ENCODE peak calls at places on chromosomes 2 and 18, in ten cellular contexts. L is IMR-90; A is CD8-positive, alpha-beta T cell; V is HL-60; N is HCT116; U is Panc1; Q is vagina; B is Caco-2; O is tibial nerve; X is Calu3. M is an unnamed sample.

GRCh38 chr18:11042247-11042646 is 107.1 kb downstream of the PIEZO2 start:
- DNase-seq in L (peak), A (no peak), V (no peak), N (no peak), U (no peak), Q (no peak), B (no peak), O (no peak), X (no peak), M (no peak)

GRCh38 chr2:38191516-38191915 is 115.6 kb upstream of the CYP1B1 start:
- DNase-seq in L (no peak), A (no peak), V (no peak), N (no peak), U (no peak), Q (no peak), B (no peak), O (no peak), X (no peak), M (no peak)

GRCh38 chr2:156064540-156064939 is 268.0 kb downstream of the NR4A2 start:
- DNase-seq in L (no peak), A (no peak), V (no peak), N (no peak), U (no peak), Q (no peak), B (no peak), O (no peak), X (no peak), M (no peak)

GRCh38 chr2:60518567-60518966 is 34.9 kb downstream of the BCL11A start:
- DNase-seq in L (no peak), A (no peak), V (no peak), N (no peak), U (no peak), Q (peak), B (no peak), O (no peak), X (no peak), M (no peak)

GRCh38 chr2:96918092-96918753 is 48.3 kb upstream of the SEMA4C start:
- DNase-seq in L (no peak), A (no peak), V (no peak), N (no peak), U (no peak), Q (no peak), B (no peak), O (no peak), X (no peak), M (no peak)

GRCh38 chr2:56892381-56892780 is 708.6 kb downstream of the CCDC85A start:
- DNase-seq in L (no peak), A (no peak), V (no peak), N (no peak), U (no peak), Q (no peak), B (no peak), O (no peak), X (no peak), M (no peak)

GRCh38 chr2:100852999-100853908 is 33.3 kb downstream of the NPAS2 start:
- DNase-seq in L (peak), A (no peak), V (peak), N (no peak), U (no peak), Q (no peak), B (peak), O (no peak), X (no peak), M (no peak)

GRCh38 chr18:10081477-10081876 is 167.7 kb downstream of the VAPA start:
- DNase-seq in L (peak), A (no peak), V (no peak), N (no peak), U (no peak), Q (no peak), B (no peak), O (no peak), X (no peak), M (peak)

GRCh38 chr18:8001711-8002110 is 434.6 kb downstream of the PTPRM start:
- DNase-seq in L (no peak), A (no peak), V (no peak), N (no peak), U (no peak), Q (no peak), B (no peak), O (no peak), X (no peak), M (peak)

GRCh38 chr2:45373534-45373933 is 237.5 kb downstream of the SRBD1 start:
- DNase-seq in L (no peak), A (no peak), V (no peak), N (no peak), U (no peak), Q (no peak), B (no peak), O (no peak), X (no peak), M (no peak)

GRCh38 chr18:33369711-33370449 is 70.6 kb downstream of the CCDC178 start:
- DNase-seq in L (no peak), A (no peak), V (no peak), N (no peak), U (no peak), Q (no peak), B (no peak), O (no peak), X (no peak), M (no peak)

GRCh38 chr2:33238111-33238510 is 238.3 kb upstream of the RASGRP3 start:
- DNase-seq in L (peak), A (no peak), V (no peak), N (no peak), U (no peak), Q (no peak), B (no peak), O (no peak), X (no peak), M (peak)

GRCh38 chr2:179218848-179219594 is 45.6 kb downstream of the SESTD1 start:
- DNase-seq in L (peak), A (peak), V (peak), N (peak), U (peak), Q (no peak), B (peak), O (peak), X (peak), M (peak)

GRCh38 chr2:18637196-18637595 is 47.8 kb upstream of the NT5C1B start:
- DNase-seq in L (no peak), A (no peak), V (no peak), N (no peak), U (no peak), Q (no peak), B (no peak), O (no peak), X (no peak), M (no peak)

GRCh38 chr2:105541189-105542050 is 142.6 kb upstream of the FHL2 start:
- DNase-seq in L (no peak), A (no peak), V (no peak), N (no peak), U (no peak), Q (peak), B (peak), O (no peak), X (no peak), M (no peak)

GRCh38 chr18:63306249-63306648 is 13.3 kb downstream of the BCL2 start:
- DNase-seq in L (no peak), A (no peak), V (no peak), N (no peak), U (no peak), Q (no peak), B (no peak), O (no peak), X (no peak), M (no peak)

GRCh38 chr2:69036926-69037325 is 23.9 kb downstream of the ANTXR1 start:
- DNase-seq in L (peak), A (no peak), V (no peak), N (no peak), U (no peak), Q (no peak), B (no peak), O (no peak), X (no peak), M (no peak)

GRCh38 chr18:13137939-13138821 is 80.4 kb upstream of the LDLRAD4 start:
- DNase-seq in L (peak), A (peak), V (peak), N (no peak), U (no peak), Q (no peak), B (peak), O (no peak), X (peak), M (no peak)

GRCh38 chr18:66560092-66560491 is 43.8 kb downstream of the CDH19 start:
- DNase-seq in L (no peak), A (no peak), V (no peak), N (no peak), U (peak), Q (no peak), B (peak), O (no peak), X (peak), M (peak)

GRCh38 chr2:139142252-139142651 is 362.1 kb upstream of the NXPH2 start:
- DNase-seq in L (peak), A (no peak), V (no peak), N (peak), U (no peak), Q (no peak), B (peak), O (no peak), X (peak), M (peak)

GRCh38 chr18:58017267-58017666 is 26.8 kb upstream of the NEDD4L start:
- DNase-seq in L (no peak), A (no peak), V (no peak), N (no peak), U (no peak), Q (no peak), B (no peak), O (no peak), X (no peak), M (no peak)

GRCh38 chr2:191030521-191031154 is 16.7 kb upstream of the STAT1 start:
- DNase-seq in L (peak), A (peak), V (no peak), N (no peak), U (no peak), Q (no peak), B (peak), O (no peak), X (peak), M (peak)

GRCh38 chr2:186561467-186562208 is 28.2 kb upstream of the ITGAV start:
- DNase-seq in L (no peak), A (no peak), V (no peak), N (no peak), U (no peak), Q (no peak), B (no peak), O (no peak), X (peak), M (no peak)

GRCh38 chr18:61531182-61531581 is 198.0 kb downstream of the CDH20 start:
- DNase-seq in L (no peak), A (no peak), V (no peak), N (no peak), U (no peak), Q (no peak), B (no peak), O (no peak), X (no peak), M (no peak)

GRCh38 chr2:237912271-237913192 is 53.1 kb downstream of the RAMP1 start:
- DNase-seq in L (no peak), A (no peak), V (no peak), N (no peak), U (no peak), Q (no peak), B (no peak), O (no peak), X (no peak), M (no peak)

GRCh38 chr18:38867680-38868079 is 1302.1 kb upstream of the CELF4 start:
- DNase-seq in L (no peak), A (no peak), V (no peak), N (no peak), U (no peak), Q (no peak), B (no peak), O (no peak), X (no peak), M (no peak)

GRCh38 chr18:36441872-36442271 is 144.4 kb downstream of the FHOD3 start:
- DNase-seq in L (peak), A (no peak), V (no peak), N (no peak), U (no peak), Q (no peak), B (no peak), O (no peak), X (no peak), M (peak)

GRCh38 chr2:100733344-100734187 is 86.4 kb upstream of the NPAS2 start:
- DNase-seq in L (peak), A (no peak), V (peak), N (no peak), U (no peak), Q (no peak), B (no peak), O (no peak), X (no peak), M (peak)

GRCh38 chr2:208929489-208929864 is 494.4 kb upstream of the MAP2 start:
- DNase-seq in L (no peak), A (no peak), V (no peak), N (peak), U (no peak), Q (no peak), B (no peak), O (no peak), X (peak), M (peak)

GRCh38 chr2:208112969-208113368 is 11.4 kb downstream of the CRYGD start:
- DNase-seq in L (no peak), A (no peak), V (no peak), N (no peak), U (no peak), Q (no peak), B (peak), O (no peak), X (peak), M (no peak)

GRCh38 chr2:239127513-239127912 is 273.3 kb downstream of the HDAC4 start:
- DNase-seq in L (no peak), A (no peak), V (no peak), N (no peak), U (no peak), Q (no peak), B (no peak), O (no peak), X (no peak), M (no peak)

GRCh38 chr2:95323347-95324155 is 26.4 kb downstream of the KCNIP3 start:
- DNase-seq in L (no peak), A (no peak), V (no peak), N (peak), U (no peak), Q (no peak), B (peak), O (no peak), X (peak), M (no peak)

GRCh38 chr2:204604061-204604460 is 58.8 kb downstream of the PARD3B start:
- DNase-seq in L (peak), A (no peak), V (no peak), N (no peak), U (no peak), Q (no peak), B (no peak), O (no peak), X (no peak), M (peak)

GRCh38 chr2:148987286-148987685 is 51.2 kb upstream of the LYPD6B start:
- DNase-seq in L (no peak), A (no peak), V (no peak), N (no peak), U (no peak), Q (no peak), B (no peak), O (no peak), X (no peak), M (no peak)

GRCh38 chr2:148989882-148990493 is 48.5 kb upstream of the LYPD6B start:
- DNase-seq in L (peak), A (peak), V (peak), N (peak), U (peak), Q (no peak), B (peak), O (peak), X (peak), M (peak)

GRCh38 chr2:148984449-148984848 is 54.0 kb upstream of the LYPD6B start:
- DNase-seq in L (no peak), A (no peak), V (no peak), N (no peak), U (no peak), Q (no peak), B (no peak), O (no peak), X (no peak), M (no peak)

GRCh38 chr2:148990968-148991367 is 47.5 kb upstream of the LYPD6B start:
- DNase-seq in L (no peak), A (no peak), V (no peak), N (no peak), U (no peak), Q (no peak), B (no peak), O (no peak), X (no peak), M (no peak)

DNA sequence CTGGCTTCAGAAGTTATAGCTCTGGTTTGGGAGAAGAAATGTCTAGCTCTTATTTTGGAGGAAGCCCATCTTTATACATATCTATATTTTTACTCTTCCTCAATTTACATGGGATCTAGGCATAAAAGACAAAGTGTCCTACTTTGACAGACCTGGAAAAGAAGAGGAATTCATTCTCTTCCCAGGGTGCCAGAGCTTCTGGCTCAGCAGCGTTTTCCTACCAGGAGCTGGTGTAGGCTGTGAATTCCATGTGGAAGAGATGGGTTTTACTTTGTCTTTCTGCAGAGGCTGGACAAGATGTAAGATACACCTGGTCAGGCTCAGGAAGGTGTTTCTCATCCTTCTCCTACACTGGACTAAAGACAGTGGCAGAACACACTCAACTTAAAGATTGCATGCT is 50.2 kb upstream of the LYPD6B start:
- DNase-seq in L (no peak), A (no peak), V (no peak), N (no peak), U (no peak), Q (no peak), B (no peak), O (no peak), X (no peak), M (no peak)
- TF ChIP-seq CTCF in L (no peak), A (no peak), V (no peak), N (no peak), U (no peak), Q (no peak), B (no peak), O (no peak), X (no peak), M (no peak)

GRCh38 chr18:76006151-76006550 is 488.9 kb downstream of the ZNF516 start:
- DNase-seq in L (no peak), A (no peak), V (no peak), N (no peak), U (no peak), Q (no peak), B (no peak), O (no peak), X (no peak), M (no peak)
- TF ChIP-seq CTCF in L (no peak), A (no peak), V (no peak), N (no peak), U (no peak), Q (no peak), B (no peak), O (no peak), X (no peak), M (no peak)

GRCh38 chr18:53950545-53950944 is 273.9 kb downstream of the MBD2 start:
- DNase-seq in L (no peak), A (no peak), V (no peak), N (no peak), U (no peak), Q (no peak), B (no peak), O (no peak), X (no peak), M (no peak)
- TF ChIP-seq CTCF in L (no peak), A (no peak), V (no peak), N (no peak), U (no peak), Q (no peak), B (no peak), O (no peak), X (no peak), M (no peak)

GRCh38 chr18:28651298-28651697 is 474.4 kb upstream of the CDH2 start:
- DNase-seq in L (no peak), A (no peak), V (no peak), N (no peak), U (no peak), Q (no peak), B (no peak), O (no peak), X (no peak), M (no peak)
- TF ChIP-seq CTCF in L (no peak), A (no peak), V (no peak), N (no peak), U (no peak), Q (no peak), B (no peak), O (no peak), X (no peak), M (no peak)

GRCh38 chr2:120305296-120305695 is 40.6 kb upstream of the INHBB start:
- DNase-seq in L (no peak), A (no peak), V (no peak), N (no peak), U (no peak), Q (no peak), B (peak), O (no peak), X (no peak), M (no peak)
- TF ChIP-seq CTCF in L (peak), A (no peak), V (no peak), N (peak), U (peak), Q (no peak), B (peak), O (no peak), X (no peak), M (peak)

GRCh38 chr2:64562148-64562784 is 38.1 kb downstream of the AFTPH start:
- DNase-seq in L (peak), A (no peak), V (no peak), N (peak), U (no peak), Q (no peak), B (no peak), O (no peak), X (no peak), M (peak)
- TF ChIP-seq CTCF in L (peak), A (peak), V (no peak), N (peak), U (peak), Q (peak), B (no peak), O (no peak), X (no peak), M (peak)

GRCh38 chr2:206780671-206781070 is 15.3 kb downstream of the FASTKD2 start:
- DNase-seq in L (no peak), A (no peak), V (no peak), N (no peak), U (no peak), Q (no peak), B (no peak), O (no peak), X (no peak), M (no peak)

GRCh38 chr2:206784559-206785353 is 19.4 kb downstream of the FASTKD2 start:
- DNase-seq in L (no peak), A (no peak), V (no peak), N (no peak), U (no peak), Q (no peak), B (no peak), O (no peak), X (no peak), M (no peak)

DNA sequence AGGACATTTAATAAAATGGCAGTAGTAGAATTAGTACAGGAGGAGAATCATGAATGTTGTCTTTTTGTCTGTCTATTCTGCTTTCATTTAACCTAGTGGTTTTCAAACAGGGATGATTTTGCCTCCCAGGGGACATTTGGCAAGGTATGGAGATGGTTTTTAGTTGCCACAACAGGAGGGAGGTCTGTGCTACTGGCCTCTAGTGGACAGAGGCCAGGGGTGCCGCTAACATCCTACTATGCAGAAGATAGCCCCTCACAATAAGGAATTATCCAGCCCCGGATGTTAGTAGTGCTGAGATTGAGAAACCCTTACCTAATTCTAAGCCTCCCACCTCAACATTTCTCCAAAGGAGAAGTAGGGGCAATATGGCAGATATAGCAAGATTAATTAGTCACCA is 18.3 kb downstream of the FASTKD2 start:
- DNase-seq in L (no peak), A (no peak), V (no peak), N (no peak), U (no peak), Q (no peak), B (peak), O (no peak), X (peak), M (no peak)
- TF ChIP-seq CTCF in L (peak), A (no peak), V (peak), N (no peak), U (peak), Q (no peak), B (peak), O (no peak), X (peak), M (peak)

DNA sequence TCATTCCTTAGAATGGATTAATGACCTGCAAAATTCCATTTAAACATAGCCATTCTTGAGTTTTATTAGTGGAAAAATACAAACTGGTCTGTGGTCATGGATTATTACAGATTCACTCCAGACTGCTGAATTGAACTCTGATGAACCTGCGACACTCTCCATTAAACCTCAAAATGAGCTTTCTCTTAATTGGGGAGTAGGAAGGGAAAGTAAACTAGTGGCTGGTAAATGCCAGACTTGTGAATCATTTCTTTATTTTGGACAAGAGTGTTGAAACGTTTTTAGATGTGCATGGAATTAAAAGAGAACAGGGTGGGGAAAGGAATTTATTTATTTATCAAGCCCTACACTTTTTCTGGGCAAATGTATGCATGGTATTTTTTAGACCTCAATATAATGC is 321.2 kb upstream of the FANCL start:
- DNase-seq in L (no peak), A (no peak), V (no peak), N (no peak), U (no peak), Q (no peak), B (no peak), O (no peak), X (no peak), M (no peak)
- TF ChIP-seq CTCF in L (no peak), A (no peak), V (no peak), N (no peak), U (no peak), Q (no peak), B (no peak), O (no peak), X (no peak), M (no peak)

M was measured in fibroblast of the aortic adventitia.